ENCODE peak calls at places on chromosomes 11 and 22, in ten cellular contexts. G is astrocyte of the spinal cord; A is GM12864; I is CD8-positive, alpha-beta T cell; Q is GM23338; T is GM10248; Z is BJ; U is cardiac muscle cell; V is IMR-90; X is Peyer's patch. S is an unnamed sample.

GRCh38 chr11:102345923-102346322 is 1.1 kb upstream of the BIRC2 start:
- DNase-seq in Z (no peak), U (no peak), A (no peak), I (peak), X (no peak), Q (no peak), T (no peak), G (peak), V (peak), S (no peak)

GRCh38 chr11:69260622-69261021 is 33.3 kb upstream of the MYEOV start:
- DNase-seq in U (no peak), X (no peak), T (no peak), V (no peak), I (no peak), Z (peak), A (no peak), Q (no peak), G (no peak), S (no peak)

GRCh38 chr11:33266418-33267215 is 9.4 kb downstream of the HIPK3 start:
- DNase-seq in A (no peak), V (peak), U (no peak), I (no peak), T (no peak), G (peak), X (no peak), Z (no peak), Q (peak), S (no peak)

GRCh38 chr11:134656861-134657540 is 245.0 kb upstream of the B3GAT1 start:
- DNase-seq in U (no peak), T (no peak), A (no peak), Q (no peak), X (peak), G (no peak), V (no peak), I (peak), Z (no peak), S (no peak)

GRCh38 chr22:16960884-16961249 is 47.2 kb downstream of the GAB4 start:
- DNase-seq in A (no peak), V (no peak), Q (no peak), Z (no peak), U (no peak), I (no peak), G (no peak), X (no peak), T (peak), S (no peak)

GRCh38 chr22:48576333-48577013 is 1251.2 kb downstream of the BRD1 start:
- DNase-seq in A (no peak), V (no peak), T (no peak), Z (no peak), U (peak), G (no peak), I (no peak), X (no peak), Q (peak), S (no peak)

GRCh38 chr22:43297246-43298061 is 45.7 kb downstream of the SCUBE1 start:
- DNase-seq in U (no peak), A (no peak), Q (no peak), V (no peak), I (no peak), G (no peak), T (no peak), Z (no peak), X (no peak), S (no peak)

GRCh38 chr11:8317164-8317563 is 53.5 kb upstream of the LMO1 start:
- DNase-seq in Z (no peak), Q (no peak), I (no peak), A (no peak), X (no peak), V (peak), G (no peak), T (no peak), U (no peak), S (no peak)

GRCh38 chr11:78031629-78032028 is 8.6 kb upstream of the KCTD14 start:
- DNase-seq in G (no peak), Q (no peak), U (no peak), V (no peak), A (no peak), I (no peak), T (peak), Z (no peak), X (no peak), S (no peak)

GRCh38 chr11:75814369-75814685 is 683 bp upstream of the UVRAG start:
- DNase-seq in Z (no peak), U (no peak), T (no peak), A (no peak), G (no peak), I (no peak), V (no peak), X (no peak), Q (no peak), S (no peak)

GRCh38 chr11:75813622-75814039 is 1.4 kb upstream of the UVRAG start:
- DNase-seq in X (no peak), I (no peak), Q (no peak), A (no peak), G (no peak), Z (no peak), U (no peak), V (peak), T (no peak), S (no peak)

GRCh38 chr11:75813126-75813525 is 1.9 kb upstream of the UVRAG start:
- DNase-seq in A (no peak), U (no peak), I (no peak), V (no peak), Q (no peak), X (peak), G (no peak), T (peak), Z (no peak), S (no peak)

GRCh38 chr11:75815345-75815983 is 454 bp downstream of the UVRAG start:
- DNase-seq in V (peak), G (peak), T (peak), X (no peak), Q (peak), U (no peak), Z (no peak), I (peak), A (no peak), S (peak)

DNA sequence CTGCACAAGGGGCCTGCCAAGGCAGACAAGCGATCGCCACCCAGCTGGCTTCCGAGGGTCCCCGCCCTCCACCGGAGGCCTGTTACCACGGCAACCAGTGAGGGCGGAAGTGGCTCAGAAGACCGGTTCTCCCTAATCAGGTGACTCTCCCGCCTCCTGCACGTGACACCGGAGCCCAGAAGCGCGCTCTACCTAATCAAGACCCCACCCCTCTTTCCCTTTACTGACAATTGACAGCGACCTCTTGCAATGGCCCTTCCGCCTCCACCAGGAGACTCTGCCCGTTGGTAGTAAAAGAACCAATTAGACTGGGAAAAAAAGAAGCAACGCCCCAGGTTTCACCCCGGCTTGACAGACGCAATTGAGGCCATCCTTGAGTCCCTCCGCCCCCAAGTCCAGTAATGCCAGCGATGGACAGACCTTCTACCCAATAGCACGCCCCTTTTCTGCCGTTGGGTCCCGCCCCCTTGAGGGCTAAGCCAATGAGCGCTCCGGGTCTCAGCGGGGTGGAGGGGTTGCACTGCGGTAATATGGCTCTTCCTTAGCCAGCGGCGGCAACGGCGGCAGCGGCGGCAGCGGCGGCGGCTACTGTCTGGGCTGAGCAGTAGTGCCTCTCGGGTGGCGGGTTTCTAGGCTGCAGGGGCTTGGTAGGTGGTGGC is at the start of gene UVRAG:
- DNase-seq in Q (peak), I (peak), V (peak), X (peak), Z (peak), G (peak), A (peak), U (peak), T (peak), S (peak)
- TF ChIP-seq CTCF in Q (no peak), I (no peak), V (no peak), X (peak), Z (peak), G (no peak), A (no peak), U (no peak), T (no peak), S (no peak)

DNA sequence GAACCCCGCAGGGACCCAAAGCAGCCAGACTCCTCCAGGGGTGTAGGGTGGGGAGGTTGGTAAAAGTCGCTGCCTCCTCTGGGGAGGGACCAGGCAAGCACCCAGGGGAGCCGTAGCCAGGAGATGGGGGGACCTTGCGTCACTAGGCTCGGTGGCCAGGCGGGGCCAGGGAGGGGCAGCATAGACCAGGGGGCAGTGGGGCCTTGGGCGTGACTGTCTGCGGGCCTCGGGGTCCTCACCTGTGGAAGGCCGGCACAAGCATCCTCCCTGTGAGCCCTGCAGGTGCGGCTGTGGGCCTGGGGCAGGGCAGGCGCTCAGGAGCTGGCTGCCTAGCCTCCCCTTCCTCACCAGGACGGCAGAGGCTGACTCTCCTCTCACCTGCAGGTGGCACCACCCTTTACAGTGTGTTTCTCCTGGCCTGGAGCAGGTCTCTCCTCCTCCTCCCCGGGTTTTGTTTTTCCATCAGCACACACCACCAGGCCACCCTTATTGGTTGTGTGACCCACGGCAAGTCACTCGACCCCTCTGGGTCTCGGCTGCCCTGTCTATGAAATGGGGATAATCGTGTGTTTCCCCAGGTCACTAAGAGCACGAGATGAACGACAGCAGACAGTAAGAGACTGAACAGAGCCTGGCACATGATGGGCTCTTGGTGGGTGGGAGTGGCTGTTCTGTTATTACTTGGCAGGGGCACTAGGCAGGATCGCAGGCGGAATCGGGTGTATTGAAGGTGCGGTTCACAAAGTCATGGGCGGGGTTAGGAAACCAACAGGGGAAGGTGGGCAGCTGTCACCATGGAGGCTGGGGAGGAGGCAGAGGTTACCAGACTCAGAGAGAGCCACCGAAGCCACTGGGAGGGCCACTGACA is 52.7 kb downstream of the FLRT1 start:
- DNase-seq in I (no peak), X (no peak), A (no peak), Q (peak), T (no peak), U (peak), G (no peak), V (no peak), Z (no peak), S (no peak)
- TF ChIP-seq CTCF in I (no peak), X (peak), A (peak), Q (peak), T (peak), U (peak), G (peak), V (no peak), Z (peak), S (no peak)

GRCh38 chr11:32006799-32007388 is 84.0 kb upstream of the RCN1 start:
- DNase-seq in Z (no peak), V (peak), A (no peak), Q (peak), I (no peak), T (peak), U (peak), G (peak), X (no peak), S (no peak)
- TF ChIP-seq CTCF in Z (peak), V (peak), A (peak), Q (peak), I (peak), T (peak), U (peak), G (peak), X (peak), S (no peak)

GRCh38 chr22:20959578-20960461 is 7.2 kb upstream of the AIFM3 start:
- DNase-seq in X (no peak), U (no peak), Z (no peak), G (no peak), A (no peak), T (no peak), V (no peak), I (no peak), Q (no peak), S (no peak)
- TF ChIP-seq CTCF in X (no peak), U (no peak), Z (no peak), G (no peak), A (no peak), T (no peak), V (no peak), I (no peak), Q (no peak), S (no peak)

DNA sequence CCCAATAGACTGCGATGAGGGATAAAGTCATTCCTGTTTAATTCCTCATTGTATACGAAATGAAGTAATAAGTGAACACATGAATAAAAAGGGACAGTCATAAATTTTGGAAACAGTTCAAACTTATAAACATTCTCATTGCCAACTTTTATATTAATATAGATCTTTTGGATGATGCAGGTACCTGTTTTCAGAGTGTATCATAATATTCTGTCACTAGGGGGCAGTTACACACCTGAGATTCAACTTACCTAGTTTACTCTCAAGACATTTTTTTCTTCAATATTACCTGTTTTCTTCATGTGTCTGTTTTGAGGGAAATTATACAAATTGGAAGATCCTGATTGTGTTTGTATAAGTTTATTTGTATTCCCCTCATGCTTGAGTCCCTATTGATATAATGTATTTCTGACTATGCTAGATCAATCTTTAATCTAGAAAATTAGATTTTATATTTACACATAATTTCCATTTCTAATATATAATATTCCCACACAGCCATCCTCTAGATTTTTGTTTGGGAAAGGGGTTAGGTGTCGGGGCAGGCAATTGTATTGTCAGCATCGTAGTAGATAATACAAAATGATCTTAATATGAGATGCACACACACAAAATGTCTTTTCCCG is 18.3 kb downstream of the FDX1 start:
- DNase-seq in T (no peak), Z (no peak), U (no peak), V (no peak), A (no peak), Q (peak), G (no peak), I (no peak), X (no peak), S (no peak)
- TF ChIP-seq CTCF in T (peak), Z (peak), U (peak), V (peak), A (peak), Q (no peak), G (peak), I (peak), X (peak), S (no peak)

GRCh38 chr22:20765938-20766337 is 8.0 kb upstream of the SERPIND1 start:
- DNase-seq in X (no peak), Q (no peak), V (no peak), G (no peak), A (no peak), U (no peak), Z (no peak), I (no peak), T (no peak), S (no peak)
- TF ChIP-seq CTCF in X (no peak), Q (no peak), V (no peak), G (no peak), A (no peak), U (no peak), Z (no peak), I (no peak), T (no peak), S (no peak)

DNA sequence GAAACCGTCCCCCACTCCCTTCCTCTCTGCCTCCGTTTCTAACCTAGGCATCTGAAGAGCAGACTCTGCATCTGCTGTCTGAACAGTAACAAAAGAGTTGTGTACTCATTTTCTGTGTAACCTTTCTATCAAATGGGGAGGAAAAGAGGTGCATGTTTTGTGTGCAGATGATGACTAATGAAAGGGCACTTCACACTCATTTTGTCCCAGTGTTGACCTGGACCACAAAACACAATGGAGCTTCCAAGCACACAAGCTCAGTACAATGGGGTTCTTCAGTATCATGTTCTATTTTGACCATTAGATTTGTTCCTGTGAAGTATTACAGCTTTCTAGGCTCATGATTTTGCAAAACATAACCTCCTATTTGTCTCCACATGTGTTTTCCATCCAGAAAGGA is 13.0 kb downstream of the JHY start:
- DNase-seq in V (no peak), T (no peak), I (no peak), Z (no peak), G (no peak), X (no peak), U (no peak), Q (no peak), A (no peak), S (no peak)
- TF ChIP-seq CTCF in V (no peak), T (no peak), I (no peak), Z (no peak), G (no peak), X (no peak), U (no peak), Q (no peak), A (no peak), S (no peak)